ENCODE peak calls at places on chromosomes 6 and 20, in seven cellular contexts. Z is H9, D is IMR-90, M is mesendoderm, C is mesenchymal stem cell, F is trophoblast cell, J is H1. S is an unnamed sample.

GRCh38 chr20:3446779-3447178 is 24.0 kb upstream of the ATRN start:
- DNase-seq in M (peak), C (no peak), F (peak), J (no peak), Z (no peak), D (no peak), S (no peak)

GRCh38 chr6:142763205-142763604 is 181.8 kb downstream of the HIVEP2 start:
- DNase-seq in C (no peak), D (peak), F (peak), J (no peak), M (no peak), Z (no peak), S (no peak)

GRCh38 chr6:155100087-155100486 is 105.0 kb downstream of the TIAM2 start:
- DNase-seq in C (no peak), M (no peak), D (peak), Z (no peak), J (no peak), F (no peak), S (no peak)

GRCh38 chr6:19035454-19035853 is 648.3 kb downstream of the RNF144B start:
- DNase-seq in Z (no peak), D (no peak), M (no peak), C (no peak), F (no peak), J (no peak), S (no peak)

GRCh38 chr6:122495612-122496011 is 24.0 kb upstream of the SERINC1 start:
- DNase-seq in D (no peak), Z (no peak), F (no peak), J (no peak), M (no peak), C (no peak), S (no peak)

GRCh38 chr6:75086236-75086635 is 119.6 kb downstream of the COL12A1 start:
- DNase-seq in Z (no peak), M (no peak), F (no peak), D (no peak), J (no peak), C (no peak), S (no peak)

GRCh38 chr6:125149256-125150144 is 4.1 kb upstream of the TPD52L1 start:
- DNase-seq in J (no peak), F (no peak), C (peak), D (peak), Z (no peak), M (no peak), S (no peak)

GRCh38 chr6:113859349-113860164 is 2.4 kb downstream of the MARCKS start:
- DNase-seq in J (no peak), C (no peak), F (peak), M (peak), D (peak), Z (peak), S (no peak)

GRCh38 chr6:70210462-70210861 is 92.4 kb downstream of the COL9A1 start:
- DNase-seq in J (no peak), M (peak), C (peak), D (no peak), F (no peak), Z (no peak), S (no peak)

GRCh38 chr6:42220754-42221153 is 3.1 kb upstream of the MRPS10 start:
- DNase-seq in J (no peak), C (no peak), D (no peak), F (no peak), Z (no peak), M (no peak), S (no peak)

GRCh38 chr6:79670789-79671188 is 39.7 kb downstream of the SH3BGRL2 start:
- DNase-seq in C (no peak), F (no peak), Z (no peak), M (peak), J (no peak), D (no peak), S (no peak)

GRCh38 chr6:147676468-147676867 is 168.0 kb downstream of the SAMD5 start:
- DNase-seq in J (no peak), D (peak), Z (no peak), C (no peak), M (no peak), F (no peak), S (no peak)

GRCh38 chr20:25738198-25738597 is 41.5 kb upstream of the ZNF337 start:
- DNase-seq in C (no peak), J (no peak), Z (no peak), F (peak), D (peak), M (no peak), S (no peak)

GRCh38 chr6:134035823-134036296 is 16.6 kb downstream of the SLC2A12 start:
- DNase-seq in M (no peak), J (no peak), Z (no peak), D (peak), C (no peak), F (no peak), S (no peak)

GRCh38 chr6:12289655-12290489 is at the start of gene EDN1:
- DNase-seq in F (peak), D (peak), C (peak), J (peak), M (peak), Z (peak), S (peak)

GRCh38 chr20:41318271-41318649 is 729 bp upstream of the ZHX3 start:
- DNase-seq in F (no peak), M (no peak), J (no peak), C (no peak), Z (no peak), D (no peak), S (no peak)

GRCh38 chr6:47437592-47437991 is 40.0 kb upstream of the CD2AP start:
- DNase-seq in J (no peak), C (no peak), D (no peak), M (no peak), Z (no peak), F (no peak), S (no peak)

GRCh38 chr6:73854998-73855718 is 159.2 kb downstream of the CD109 start:
- DNase-seq in D (peak), M (peak), F (peak), Z (no peak), C (peak), J (no peak), S (peak)

GRCh38 chr6:164967102-164967501 is 342.3 kb downstream of the C6orf118 start:
- DNase-seq in D (no peak), C (no peak), M (peak), F (no peak), Z (peak), J (no peak), S (no peak)

GRCh38 chr6:16181429-16182359 is 52.8 kb downstream of the MYLIP start:
- DNase-seq in D (no peak), J (no peak), Z (no peak), M (no peak), C (no peak), F (peak), S (no peak)

GRCh38 chr6:70686548-70687133 is 19.0 kb downstream of the SMAP1 start:
- DNase-seq in Z (no peak), M (peak), D (peak), C (peak), F (no peak), J (no peak), S (no peak)

GRCh38 chr6:94570576-94570975 is 1006.8 kb upstream of the MANEA start:
- DNase-seq in Z (no peak), J (no peak), M (no peak), F (no peak), D (no peak), C (no peak), S (no peak)

GRCh38 chr6:37696220-37696840 is 1.4 kb downstream of the MDGA1 start:
- DNase-seq in J (no peak), D (peak), F (no peak), M (no peak), C (peak), Z (peak), S (no peak)

GRCh38 chr20:37526238-37526838 is 1.3 kb downstream of the BLCAP start:
- DNase-seq in D (peak), C (peak), M (peak), Z (peak), F (peak), J (no peak), S (no peak)

GRCh38 chr20:9971746-9972145 is 63.0 kb upstream of the ANKEF1 start:
- DNase-seq in M (no peak), F (no peak), D (no peak), C (no peak), Z (no peak), J (no peak), S (no peak)

GRCh38 chr20:19211661-19212523 is 550 bp upstream of the SLC24A3 start:
- DNase-seq in J (no peak), C (no peak), F (no peak), M (peak), Z (peak), D (no peak), S (peak)

GRCh38 chr6:14723535-14724086 is 522.3 kb upstream of the JARID2 start:
- DNase-seq in Z (no peak), F (no peak), D (no peak), J (no peak), C (no peak), M (no peak), S (no peak)
- H3K18ac ChIP-seq in Z (no peak), F (no peak), D (no peak), J (no peak), C (no peak), M (no peak), S (no peak)

GRCh38 chr20:63547484-63548480 is at the start of gene SRMS:
- DNase-seq in M (peak), C (no peak), J (no peak), D (no peak), F (no peak), Z (peak), S (no peak)
- H3K18ac ChIP-seq in M (no peak), C (no peak), J (peak), D (no peak), F (no peak), Z (no peak), S (peak)

GRCh38 chr20:56391037-56391436 is 978 bp downstream of the AURKA start:
- DNase-seq in F (no peak), J (no peak), Z (no peak), M (peak), D (no peak), C (no peak), S (no peak)
- H3K18ac ChIP-seq in F (no peak), J (no peak), Z (no peak), M (no peak), D (no peak), C (no peak), S (no peak)

GRCh38 chr6:1418471-1419191 is 29.3 kb downstream of the FOXF2 start:
- DNase-seq in Z (no peak), D (peak), F (no peak), J (no peak), C (peak), M (no peak), S (no peak)

GRCh38 chr6:1424306-1424927 is 35.0 kb downstream of the FOXF2 start:
- DNase-seq in F (peak), Z (peak), J (peak), D (peak), M (peak), C (peak), S (peak)

GRCh38 chr6:1420382-1420781 is 31.0 kb downstream of the FOXF2 start:
- DNase-seq in D (no peak), F (no peak), C (no peak), M (no peak), J (no peak), Z (no peak), S (no peak)

GRCh38 chr6:1423578-1423977 is 34.2 kb downstream of the FOXF2 start:
- DNase-seq in F (no peak), Z (no peak), C (peak), M (no peak), J (no peak), D (no peak), S (no peak)

GRCh38 chr6:1422290-1422689 is 32.9 kb downstream of the FOXF2 start:
- DNase-seq in Z (no peak), J (no peak), D (no peak), F (no peak), C (no peak), M (no peak), S (no peak)
- H3K18ac ChIP-seq in Z (no peak), J (no peak), D (no peak), F (no peak), C (no peak), M (no peak), S (no peak)

GRCh38 chr20:62591591-62591990 is 50.7 kb upstream of the SLCO4A1 start:
- DNase-seq in Z (no peak), D (no peak), J (no peak), C (no peak), F (no peak), M (no peak), S (no peak)
- H3K18ac ChIP-seq in Z (no peak), D (no peak), J (peak), C (peak), F (no peak), M (no peak), S (peak)

GRCh38 chr6:84284428-84285033 is 57.1 kb upstream of the CEP162 start:
- DNase-seq in F (no peak), Z (peak), D (peak), J (no peak), M (peak), C (peak), S (peak)
- H3K18ac ChIP-seq in F (no peak), Z (no peak), D (no peak), J (no peak), M (no peak), C (no peak), S (no peak)

GRCh38 chr6:27865952-27866369 is 46.2 kb downstream of the OR2B2 start:
- DNase-seq in F (no peak), M (peak), C (no peak), J (no peak), Z (peak), D (no peak), S (no peak)
- H3K18ac ChIP-seq in F (no peak), M (no peak), C (no peak), J (peak), Z (peak), D (no peak), S (peak)

DNA sequence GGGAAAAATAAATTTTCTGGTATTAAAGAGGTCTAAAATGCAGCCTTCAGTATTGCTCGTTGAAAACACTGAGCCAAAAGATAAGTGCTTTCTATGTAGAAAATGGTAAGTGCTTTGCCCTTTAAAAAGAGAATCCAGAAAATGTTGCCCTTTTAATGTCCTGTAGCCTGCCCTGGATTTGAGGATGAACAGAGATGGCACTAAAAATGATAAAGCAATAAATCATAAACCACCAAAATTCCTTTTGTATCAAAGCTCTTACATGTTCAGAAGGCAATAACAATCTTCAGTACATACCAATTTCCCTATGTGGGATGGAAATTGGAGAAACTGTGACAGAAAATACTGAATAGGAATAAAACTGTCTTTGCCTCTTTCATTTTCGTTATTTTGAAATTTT is 405.8 kb downstream of the PHF3 start:
- DNase-seq in Z (no peak), M (no peak), D (no peak), C (no peak), F (no peak), J (no peak), S (no peak)
- H3K18ac ChIP-seq in Z (no peak), M (no peak), D (no peak), C (no peak), F (no peak), J (no peak), S (no peak)

GRCh38 chr6:97465877-97466710 is 183.1 kb upstream of the MMS22L start:
- DNase-seq in D (no peak), C (no peak), Z (peak), F (no peak), M (peak), J (peak), S (peak)

GRCh38 chr6:97460394-97460793 is 177.4 kb upstream of the MMS22L start:
- DNase-seq in D (no peak), M (no peak), C (no peak), Z (no peak), J (no peak), F (no peak), S (no peak)

GRCh38 chr6:97462031-97462430 is 179.0 kb upstream of the MMS22L start:
- DNase-seq in Z (no peak), M (no peak), F (no peak), C (no peak), J (no peak), D (no peak), S (no peak)

GRCh38 chr6:97459986-97460385 is 177.0 kb upstream of the MMS22L start:
- DNase-seq in J (no peak), F (no peak), C (no peak), M (no peak), D (no peak), Z (no peak), S (no peak)

DNA sequence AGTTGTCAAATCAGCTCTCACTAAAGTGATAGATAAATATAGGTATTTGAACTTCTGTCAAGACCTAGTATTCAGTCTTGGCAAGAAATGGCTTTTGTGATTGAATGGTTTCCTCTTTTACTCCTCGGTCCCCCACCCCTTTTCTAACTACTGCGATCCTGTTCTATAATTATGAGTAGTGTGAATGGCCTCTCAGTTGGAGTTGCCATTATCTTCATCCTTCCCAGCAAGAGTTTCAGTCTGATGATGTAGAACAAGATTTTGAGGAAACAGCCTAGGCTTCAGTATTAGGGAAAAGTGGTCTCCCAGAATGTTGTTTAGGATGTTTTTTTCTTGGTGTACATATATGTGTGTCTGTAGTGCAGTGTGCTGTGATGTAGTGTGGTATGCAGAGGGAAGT is 179.9 kb upstream of the MMS22L start:
- DNase-seq in Z (no peak), C (no peak), F (no peak), D (no peak), M (peak), J (no peak), S (no peak)
- H3K18ac ChIP-seq in Z (no peak), C (no peak), F (no peak), D (no peak), M (no peak), J (no peak), S (no peak)

GRCh38 chr6:139394027-139394649 is 19.7 kb upstream of the CITED2 start:
- DNase-seq in C (no peak), D (no peak), M (no peak), J (no peak), F (no peak), Z (no peak), S (no peak)
- H3K18ac ChIP-seq in C (peak), D (no peak), M (no peak), J (no peak), F (no peak), Z (no peak), S (no peak)